ENCODE peak calls at places on chromosomes 11 and 22, in eight cellular contexts. W, F, Z, R, Q, B, P and J are unnamed samples.

GRCh38 chr11:65777821-65778361 is 2.9 kb downstream of the AP5B1 start:
- DNase-seq in R (no peak), Z (no peak), P (no peak), W (no peak), F (no peak), Q (no peak), B (no peak), J (no peak)

GRCh38 chr11:2576116-2576515 is 123.7 kb downstream of the KCNQ1OT1 start:
- DNase-seq in Z (peak), F (no peak), B (no peak), W (peak), P (no peak), R (no peak), Q (no peak), J (no peak)

GRCh38 chr11:17572791-17573460 is 25.9 kb downstream of the OTOG start:
- DNase-seq in R (no peak), B (no peak), Q (no peak), P (no peak), W (no peak), F (no peak), Z (no peak), J (no peak)

GRCh38 chr11:73350908-73351636 is 25.1 kb upstream of the RELT start:
- DNase-seq in B (peak), F (peak), W (no peak), Q (peak), Z (no peak), P (peak), R (peak), J (peak)

GRCh38 chr22:27876684-27877083 is 42.4 kb downstream of the PITPNB start:
- DNase-seq in P (no peak), F (no peak), Q (no peak), B (peak), Z (no peak), W (no peak), R (no peak), J (no peak)

GRCh38 chr22:21755855-21756284 is 20.3 kb upstream of the YPEL1 start:
- DNase-seq in F (no peak), Q (no peak), Z (no peak), P (no peak), R (no peak), B (no peak), W (no peak), J (no peak)

GRCh38 chr11:45859661-45860140 is 12.4 kb downstream of the CRY2 start:
- DNase-seq in Z (peak), P (no peak), B (no peak), R (no peak), Q (no peak), W (peak), F (no peak), J (no peak)

GRCh38 chr11:134501406-134502152 is 89.5 kb upstream of the B3GAT1 start:
- DNase-seq in Q (no peak), F (no peak), Z (no peak), B (no peak), P (no peak), R (no peak), W (no peak), J (no peak)

GRCh38 chr22:46120420-46120737 is 29.9 kb upstream of the PPARA start:
- DNase-seq in W (no peak), Q (no peak), R (no peak), Z (no peak), P (no peak), B (no peak), F (no peak), J (no peak)

GRCh38 chr11:85886089-85887056 is 31.2 kb downstream of the CCDC83 start:
- DNase-seq in Q (no peak), Z (no peak), B (no peak), R (no peak), W (no peak), F (no peak), P (no peak), J (no peak)

GRCh38 chr11:12692238-12693074 is 18.2 kb downstream of the TEAD1 start:
- DNase-seq in Z (peak), P (no peak), R (peak), F (peak), B (peak), Q (peak), W (peak), J (no peak)

GRCh38 chr11:2538951-2539735 is 94.3 kb downstream of the KCNQ1 start:
- DNase-seq in B (no peak), Q (no peak), F (no peak), P (no peak), W (peak), R (no peak), Z (peak), J (no peak)

GRCh38 chr11:12706531-12707499 is 32.6 kb downstream of the TEAD1 start:
- DNase-seq in W (no peak), Q (peak), F (peak), R (no peak), B (peak), P (no peak), Z (no peak), J (no peak)

GRCh38 chr11:70493089-70493474 is 94.8 kb downstream of the CTTN start:
- DNase-seq in P (no peak), Q (no peak), R (no peak), W (no peak), B (no peak), Z (no peak), F (no peak), J (no peak)

GRCh38 chr11:105046898-105047579 is 1.9 kb upstream of the CARD16 start:
- DNase-seq in B (no peak), P (no peak), R (peak), Z (no peak), Q (no peak), F (no peak), W (no peak), J (no peak)